ENCODE peak calls at places on chromosomes 11 and 22, in five cellular contexts. S is amniotic epithelial cell, I is HCT116, Q is HTR-8/SVneo, L is RPMI7951. X is an unnamed sample.

GRCh38 chr11:94017446-94017845 is 3.7 kb upstream of the HEPHL1 start:
- DNase-seq in S (no peak), I (no peak), Q (no peak), L (no peak), X (no peak)

GRCh38 chr22:45096256-45096907 is 67.3 kb upstream of the NUP50 start:
- DNase-seq in S (peak; percentile 48), I (peak; percentile 47), Q (peak; percentile 79), L (peak; percentile 48), X (peak; percentile 62)

GRCh38 chr22:46031066-46031465 is 54.1 kb upstream of the WNT7B start:
- DNase-seq in S (no peak), I (no peak), Q (no peak), L (no peak), X (no peak)

GRCh38 chr22:33105501-33105911 is 47.3 kb upstream of the SYN3 start:
- DNase-seq in S (no peak), I (no peak), Q (no peak), L (peak; percentile 76), X (no peak)

GRCh38 chr11:1082346-1082727 is 7.7 kb downstream of the MUC2 start:
- DNase-seq in S (no peak), I (no peak), Q (no peak), L (no peak), X (no peak)

GRCh38 chr11:18754308-18754707 is 28.3 kb upstream of the IGSF22 start:
- DNase-seq in S (no peak), I (no peak), Q (peak; percentile 11), L (peak; percentile 61), X (no peak)

GRCh38 chr22:49429066-49429465 is 398.6 kb downstream of the BRD1 start:
- DNase-seq in S (no peak), I (no peak), Q (no peak), L (no peak), X (no peak)

GRCh38 chr22:42928969-42929837 is 72.1 kb upstream of the ARFGAP3 start:
- DNase-seq in S (peak; percentile 67), I (no peak), Q (no peak), L (no peak), X (peak; percentile 52)

GRCh38 chr11:66619080-66619554 is 2.7 kb downstream of the RBM14 start:
- DNase-seq in S (peak; percentile 98), I (no peak), Q (no peak), L (peak; percentile 45), X (peak; percentile 58)

GRCh38 chr11:130504317-130504716 is 55.9 kb downstream of the ADAMTS15 start:
- DNase-seq in S (no peak), I (no peak), Q (no peak), L (no peak), X (no peak)

GRCh38 chr22:30290679-30291333 is 1.5 kb upstream of the CASTOR1 start:
- DNase-seq in S (peak; percentile 71), I (no peak), Q (no peak), L (peak; percentile 75), X (peak; percentile 97)

GRCh38 chr11:120613264-120614226 is 102.0 kb downstream of the GRIK4 start:
- DNase-seq in S (no peak), I (no peak), Q (no peak), L (no peak), X (no peak)

GRCh38 chr11:12441081-12441801 is 63.9 kb downstream of the PARVA start:
- DNase-seq in S (no peak), I (no peak), Q (no peak), L (peak; percentile 67), X (peak; percentile 56)

GRCh38 chr22:23670378-23671295 is 20.2 kb upstream of the RGL4 start:
- DNase-seq in S (no peak), I (no peak), Q (no peak), L (no peak), X (no peak)

GRCh38 chr11:12827929-12828812 is 153.9 kb downstream of the TEAD1 start:
- DNase-seq in S (peak; percentile 84), I (no peak), Q (peak; percentile 66), L (peak; percentile 83), X (peak; percentile 83)

GRCh38 chr11:71577469-71578004 is 5.1 kb downstream of the KRTAP5-11 start:
- DNase-seq in S (no peak), I (no peak), Q (no peak), L (no peak), X (no peak)

GRCh38 chr11:111775024-111775710 is 9.0 kb upstream of the PPP2R1B start:
- DNase-seq in S (no peak), I (no peak), Q (no peak), L (peak; percentile 72), X (no peak)

GRCh38 chr22:20652130-20652529 is 121.8 kb upstream of the SERPIND1 start:
- DNase-seq in S (no peak), I (no peak), Q (no peak), L (no peak), X (no peak)

GRCh38 chr11:60634151-60634550 is 65.3 kb upstream of the MS4A8 start:
- DNase-seq in S (no peak), I (peak; percentile 1), Q (no peak), L (no peak), X (peak; percentile 6)